ENCODE peak calls at places on chromosomes 16 and 17, in ten cellular contexts. One of them, this sample, is unnamed.
A peak's percentile ranks its signal among the peaks of the same experiment; 100 is the strongest.

GRCh38 chr17:61555127-61555531 is 35.9 kb downstream of the NACA2 start:
- DNase-seq in stomach: no peak
- DNase-seq in vagina: no peak
- DNase-seq in breast epithelium: no peak
- DNase-seq in HL-60: no peak
- DNase-seq in K562: no peak
- DNase-seq in suprapubic skin: no peak
- DNase-seq in transverse colon: no peak
- DNase-seq in GM12878: no peak
- DNase-seq in HCT116: no peak
- DNase-seq in this sample: no peak

GRCh38 chr17:64216385-64217248 is 46.4 kb downstream of the TEX2 start:
- DNase-seq in stomach: peak; percentile 53
- DNase-seq in vagina: no peak
- DNase-seq in breast epithelium: no peak
- DNase-seq in HL-60: no peak
- DNase-seq in K562: peak; percentile 66
- DNase-seq in suprapubic skin: no peak
- DNase-seq in transverse colon: peak; percentile 49
- DNase-seq in GM12878: peak; percentile 26
- DNase-seq in HCT116: no peak
- DNase-seq in this sample: no peak

GRCh38 chr17:44005865-44006580 is 1.6 kb downstream of the NAGS start:
- DNase-seq in stomach: peak; percentile 59
- DNase-seq in vagina: no peak
- DNase-seq in breast epithelium: no peak
- DNase-seq in HL-60: no peak
- DNase-seq in K562: no peak
- DNase-seq in suprapubic skin: no peak
- DNase-seq in transverse colon: peak; percentile 72
- DNase-seq in GM12878: no peak
- DNase-seq in HCT116: no peak
- DNase-seq in this sample: no peak

GRCh38 chr16:81758376-81758775 is 20.7 kb upstream of the PLCG2 start:
- DNase-seq in stomach: no peak
- DNase-seq in vagina: no peak
- DNase-seq in breast epithelium: no peak
- DNase-seq in HL-60: no peak
- DNase-seq in K562: no peak
- DNase-seq in suprapubic skin: no peak
- DNase-seq in transverse colon: no peak
- DNase-seq in GM12878: no peak
- DNase-seq in HCT116: peak; percentile 27
- DNase-seq in this sample: no peak

GRCh38 chr17:65270499-65270898 is 133.3 kb downstream of the RGS9 start:
- DNase-seq in stomach: no peak
- DNase-seq in vagina: peak; percentile 70
- DNase-seq in breast epithelium: no peak
- DNase-seq in HL-60: no peak
- DNase-seq in K562: no peak
- DNase-seq in suprapubic skin: no peak
- DNase-seq in transverse colon: no peak
- DNase-seq in GM12878: no peak
- DNase-seq in HCT116: no peak
- DNase-seq in this sample: no peak

GRCh38 chr17:29369831-29370735 is 20.1 kb upstream of the TAOK1 start:
- DNase-seq in stomach: peak; percentile 66
- DNase-seq in vagina: no peak
- DNase-seq in breast epithelium: no peak
- DNase-seq in HL-60: no peak
- DNase-seq in K562: peak; percentile 59
- DNase-seq in suprapubic skin: no peak
- DNase-seq in transverse colon: peak; percentile 67
- DNase-seq in GM12878: peak; percentile 50
- DNase-seq in HCT116: peak; percentile 66
- DNase-seq in this sample: peak; percentile 71

GRCh38 chr16:56289412-56289811 is 98.1 kb downstream of the GNAO1 start:
- DNase-seq in stomach: no peak
- DNase-seq in vagina: no peak
- DNase-seq in breast epithelium: no peak
- DNase-seq in HL-60: no peak
- DNase-seq in K562: no peak
- DNase-seq in suprapubic skin: no peak
- DNase-seq in transverse colon: no peak
- DNase-seq in GM12878: no peak
- DNase-seq in HCT116: no peak
- DNase-seq in this sample: no peak

GRCh38 chr17:36949461-36949927 is 740 bp downstream of the AATF start:
- DNase-seq in stomach: no peak
- DNase-seq in vagina: no peak
- DNase-seq in breast epithelium: no peak
- DNase-seq in HL-60: no peak
- DNase-seq in K562: no peak
- DNase-seq in suprapubic skin: no peak
- DNase-seq in transverse colon: no peak
- DNase-seq in GM12878: no peak
- DNase-seq in HCT116: no peak
- DNase-seq in this sample: no peak

GRCh38 chr16:70703041-70703834 is 17.4 kb upstream of the MTSS2 start:
- DNase-seq in stomach: no peak
- DNase-seq in vagina: no peak
- DNase-seq in breast epithelium: no peak
- DNase-seq in HL-60: no peak
- DNase-seq in K562: peak; percentile 48
- DNase-seq in suprapubic skin: no peak
- DNase-seq in transverse colon: peak; percentile 47
- DNase-seq in GM12878: no peak
- DNase-seq in HCT116: no peak
- DNase-seq in this sample: no peak

GRCh38 chr17:71966459-71967313 is 154.1 kb upstream of the SOX9 start:
- DNase-seq in stomach: no peak
- DNase-seq in vagina: no peak
- DNase-seq in breast epithelium: no peak
- DNase-seq in HL-60: no peak
- DNase-seq in K562: no peak
- DNase-seq in suprapubic skin: no peak
- DNase-seq in transverse colon: no peak
- DNase-seq in GM12878: no peak
- DNase-seq in HCT116: no peak
- DNase-seq in this sample: no peak
- H3K4me3 ChIP-seq in stomach: no peak overlapping the region
- H3K4me3 ChIP-seq in vagina: no peak overlapping the region
- H3K4me3 ChIP-seq in breast epithelium: no peak overlapping the region
- H3K4me3 ChIP-seq in HL-60: no peak overlapping the region
- H3K4me3 ChIP-seq in K562: no peak overlapping the region
- H3K4me3 ChIP-seq in suprapubic skin: no peak overlapping the region
- H3K4me3 ChIP-seq in transverse colon: no peak overlapping the region
- H3K4me3 ChIP-seq in GM12878: no peak overlapping the region
- H3K4me3 ChIP-seq in HCT116: no peak overlapping the region
- H3K4me3 ChIP-seq in this sample: no peak overlapping the region

DNA sequence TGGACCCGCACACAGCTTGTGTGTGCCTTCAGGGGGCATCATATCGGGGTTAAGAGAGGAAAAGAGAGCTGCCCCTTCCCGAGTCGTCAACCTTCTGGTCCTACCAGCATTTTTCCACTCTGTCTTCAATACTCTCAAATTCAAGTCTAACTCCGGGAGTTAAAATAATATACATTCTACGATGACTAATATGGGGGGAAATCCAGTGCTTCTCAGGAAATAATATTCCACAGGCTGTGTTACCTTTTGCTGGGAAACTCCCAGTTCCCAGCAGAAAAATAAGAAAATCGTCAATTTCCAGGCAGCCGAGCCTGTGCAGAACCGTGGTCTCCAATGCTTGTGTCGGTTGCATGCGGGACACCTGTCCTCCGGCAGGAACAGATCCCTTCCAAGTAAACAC is 105.0 kb upstream of the FOXF1 start:
- DNase-seq in stomach: no peak
- DNase-seq in vagina: no peak
- DNase-seq in breast epithelium: no peak
- DNase-seq in HL-60: no peak
- DNase-seq in K562: no peak
- DNase-seq in suprapubic skin: no peak
- DNase-seq in transverse colon: no peak
- DNase-seq in GM12878: no peak
- DNase-seq in HCT116: no peak
- DNase-seq in this sample: no peak
- TF ChIP-seq POLR2AphosphoS5 in stomach: no peak
- TF ChIP-seq POLR2AphosphoS5 in vagina: no peak
- TF ChIP-seq POLR2AphosphoS5 in breast epithelium: no peak
- TF ChIP-seq POLR2AphosphoS5 in HL-60: no peak
- TF ChIP-seq POLR2AphosphoS5 in K562: no peak
- TF ChIP-seq POLR2AphosphoS5 in suprapubic skin: no peak
- TF ChIP-seq POLR2AphosphoS5 in transverse colon: no peak
- TF ChIP-seq POLR2AphosphoS5 in GM12878: no peak
- TF ChIP-seq POLR2AphosphoS5 in HCT116: no peak
- TF ChIP-seq POLR2AphosphoS5 in this sample: no peak

DNA sequence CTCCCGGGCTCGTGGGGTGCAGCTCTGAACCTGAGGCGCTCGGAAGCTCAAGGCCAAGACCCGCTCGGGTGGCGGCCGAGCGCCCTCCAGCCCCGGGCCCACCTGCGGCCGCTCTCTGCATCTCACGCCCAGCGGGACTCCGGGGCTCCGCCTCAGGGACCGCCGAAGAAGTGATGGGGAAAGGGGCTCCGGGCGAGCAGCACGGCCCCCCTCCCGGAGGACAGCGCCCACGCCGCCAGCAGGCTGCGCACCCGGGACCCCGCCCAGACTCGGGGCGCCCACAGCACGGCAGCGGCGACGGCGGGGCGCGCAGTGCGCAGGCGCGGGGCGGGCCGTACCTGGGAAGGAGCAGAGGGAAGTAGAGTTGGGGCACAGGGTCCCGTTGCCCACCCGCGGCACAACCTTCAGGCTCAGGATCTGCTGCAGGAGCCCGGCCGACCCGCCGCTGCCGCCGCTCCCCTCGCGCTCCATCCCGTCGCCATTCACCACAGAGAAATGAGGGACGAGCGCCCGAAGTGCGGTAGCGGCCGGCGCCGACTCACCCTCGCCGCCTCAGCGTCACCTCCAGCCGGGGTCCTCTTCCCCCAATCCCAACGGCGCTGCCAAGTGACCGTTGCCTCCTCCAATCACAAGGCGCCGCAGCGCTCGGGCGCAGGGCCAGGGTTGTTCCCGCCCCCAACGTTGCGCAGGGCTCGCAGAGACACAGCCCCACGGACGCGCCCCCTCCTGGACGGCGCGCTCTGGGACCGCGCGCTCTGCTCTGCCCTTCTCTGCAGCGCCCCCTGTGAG is at the start of gene TMEM170A:
- DNase-seq in stomach: peak; percentile 100
- DNase-seq in vagina: no peak
- DNase-seq in breast epithelium: peak; percentile 100
- DNase-seq in HL-60: peak; percentile 96
- DNase-seq in K562: peak; percentile 97
- DNase-seq in suprapubic skin: peak; percentile 100
- DNase-seq in transverse colon: peak; percentile 100
- DNase-seq in GM12878: peak; percentile 94
- DNase-seq in HCT116: peak; percentile 96
- DNase-seq in this sample: no peak
- H3K4me3 ChIP-seq in stomach: peak within 1 kb of the TSS; percentile 72
- H3K4me3 ChIP-seq in vagina: peak within 1 kb of the TSS; percentile 94
- H3K4me3 ChIP-seq in breast epithelium: peak within 1 kb of the TSS; percentile 93
- H3K4me3 ChIP-seq in HL-60: peak within 1 kb of the TSS; percentile 91
- H3K4me3 ChIP-seq in K562: peak within 1 kb of the TSS; percentile 78
- H3K4me3 ChIP-seq in suprapubic skin: peak within 1 kb of the TSS; percentile 97
- H3K4me3 ChIP-seq in transverse colon: peak within 1 kb of the TSS; percentile 75
- H3K4me3 ChIP-seq in GM12878: peak within 1 kb of the TSS; percentile 89
- H3K4me3 ChIP-seq in HCT116: peak within 1 kb of the TSS; percentile 78
- H3K4me3 ChIP-seq in this sample: peak within 1 kb of the TSS; percentile 82

GRCh38 chr16:84983308-84983707 is 28.0 kb downstream of the ZDHHC7 start:
- DNase-seq in stomach: no peak
- DNase-seq in vagina: no peak
- DNase-seq in breast epithelium: no peak
- DNase-seq in HL-60: no peak
- DNase-seq in K562: no peak
- DNase-seq in suprapubic skin: no peak
- DNase-seq in transverse colon: no peak
- DNase-seq in GM12878: no peak
- DNase-seq in HCT116: no peak
- DNase-seq in this sample: no peak

GRCh38 chr16:84986879-84987278 is 24.5 kb downstream of the ZDHHC7 start:
- DNase-seq in stomach: no peak
- DNase-seq in vagina: no peak
- DNase-seq in breast epithelium: no peak
- DNase-seq in HL-60: no peak
- DNase-seq in K562: no peak
- DNase-seq in suprapubic skin: no peak
- DNase-seq in transverse colon: no peak
- DNase-seq in GM12878: no peak
- DNase-seq in HCT116: no peak
- DNase-seq in this sample: no peak

GRCh38 chr16:84986102-84986501 is 25.2 kb downstream of the ZDHHC7 start:
- DNase-seq in stomach: peak; percentile 45
- DNase-seq in vagina: no peak
- DNase-seq in breast epithelium: no peak
- DNase-seq in HL-60: no peak
- DNase-seq in K562: no peak
- DNase-seq in suprapubic skin: no peak
- DNase-seq in transverse colon: no peak
- DNase-seq in GM12878: no peak
- DNase-seq in HCT116: no peak
- DNase-seq in this sample: no peak

GRCh38 chr16:84982434-84982833 is 28.9 kb downstream of the ZDHHC7 start:
- DNase-seq in stomach: peak; percentile 83
- DNase-seq in vagina: no peak
- DNase-seq in breast epithelium: no peak
- DNase-seq in HL-60: no peak
- DNase-seq in K562: peak; percentile 58
- DNase-seq in suprapubic skin: no peak
- DNase-seq in transverse colon: peak; percentile 67
- DNase-seq in GM12878: no peak
- DNase-seq in HCT116: no peak
- DNase-seq in this sample: no peak

DNA sequence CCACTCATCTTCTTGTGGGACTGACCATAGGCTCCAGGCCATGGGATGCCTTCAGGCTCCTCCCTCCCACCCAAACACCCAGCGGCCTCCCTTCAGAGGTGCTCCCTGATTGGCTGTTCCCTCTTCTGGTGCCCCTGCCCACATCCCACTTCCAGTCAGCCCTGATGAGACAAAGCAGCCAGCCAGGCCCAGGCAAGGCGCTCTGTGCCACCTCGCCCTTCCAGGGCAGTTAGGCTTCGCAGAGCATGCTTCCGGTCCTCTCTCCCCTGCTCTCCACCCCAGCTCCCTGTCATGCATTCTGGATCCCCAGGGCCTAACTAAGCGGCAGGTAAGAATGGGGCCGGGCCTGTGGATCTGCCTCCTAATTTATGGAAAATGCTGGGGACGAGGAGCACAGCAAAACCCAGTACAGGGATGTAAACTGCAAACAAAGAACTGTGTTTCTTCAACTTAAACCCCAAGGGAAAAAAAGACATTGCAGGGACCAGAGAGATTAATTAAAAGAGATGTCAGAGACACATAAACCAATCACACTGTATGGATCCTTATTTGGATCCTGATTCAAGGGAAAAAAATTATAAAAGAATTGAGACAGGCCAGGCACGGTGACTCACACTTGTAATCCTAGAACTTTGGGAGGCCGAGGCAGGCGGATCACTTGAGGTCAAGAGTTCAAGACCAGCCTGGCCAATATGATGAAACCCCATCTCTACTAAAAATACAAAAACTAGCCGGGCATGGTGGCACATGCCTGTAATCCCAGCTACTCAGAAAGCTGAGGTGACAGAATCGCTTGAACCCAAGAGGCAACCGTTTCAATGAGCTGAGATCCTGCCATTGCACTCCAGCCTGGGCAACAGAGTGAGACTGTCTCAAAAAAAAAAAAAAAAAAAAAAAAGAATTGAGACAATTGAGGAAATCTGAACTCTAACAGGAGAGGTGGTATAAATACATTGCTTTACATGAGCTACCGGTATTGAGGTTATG is 26.0 kb downstream of the ZDHHC7 start:
- DNase-seq in stomach: no peak
- DNase-seq in vagina: no peak
- DNase-seq in breast epithelium: no peak
- DNase-seq in HL-60: no peak
- DNase-seq in K562: peak; percentile 41
- DNase-seq in suprapubic skin: no peak
- DNase-seq in transverse colon: no peak
- DNase-seq in GM12878: no peak
- DNase-seq in HCT116: no peak
- DNase-seq in this sample: no peak
- TF ChIP-seq POLR2AphosphoS5 in stomach: no peak
- TF ChIP-seq POLR2AphosphoS5 in vagina: peak; percentile 32
- TF ChIP-seq POLR2AphosphoS5 in breast epithelium: no peak
- TF ChIP-seq POLR2AphosphoS5 in HL-60: no peak
- TF ChIP-seq POLR2AphosphoS5 in K562: no peak
- TF ChIP-seq POLR2AphosphoS5 in suprapubic skin: no peak
- TF ChIP-seq POLR2AphosphoS5 in transverse colon: peak; percentile 24
- TF ChIP-seq POLR2AphosphoS5 in GM12878: no peak
- TF ChIP-seq POLR2AphosphoS5 in HCT116: no peak
- TF ChIP-seq POLR2AphosphoS5 in this sample: no peak

This sample was measured in SK-N-MC.